ENCODE peak calls at places on chromosomes 7 and 10, in four cellular contexts. One of them, this sample, is unnamed.

GRCh38 chr10:119427263-119427864 is 115.2 kb downstream of the RGS10 start:
- DNase-seq in AG04450: no peak
- DNase-seq in activated gamma-delta T cell treated with Interleukin-2 at 50 U/mL for 16 hours: no peak
- DNase-seq in activated CD8-positive, alpha-beta memory T cell treated with anti-CD3 and anti-CD28 coated beads for 24 hours: no peak
- DNase-seq in this sample: no peak

GRCh38 chr7:26443761-26444160 is 152.1 kb downstream of the SNX10 start:
- DNase-seq in AG04450: no peak
- DNase-seq in activated gamma-delta T cell treated with Interleukin-2 at 50 U/mL for 16 hours: no peak
- DNase-seq in activated CD8-positive, alpha-beta memory T cell treated with anti-CD3 and anti-CD28 coated beads for 24 hours: no peak
- DNase-seq in this sample: no peak

GRCh38 chr10:69974551-69975155 is 78.0 kb upstream of the MACROH2A2 start:
- DNase-seq in AG04450: peak; percentile 67
- DNase-seq in activated gamma-delta T cell treated with Interleukin-2 at 50 U/mL for 16 hours: no peak
- DNase-seq in activated CD8-positive, alpha-beta memory T cell treated with anti-CD3 and anti-CD28 coated beads for 24 hours: no peak
- DNase-seq in this sample: no peak

GRCh38 chr7:961546-962400 is 7.3 kb upstream of the ADAP1 start:
- DNase-seq in AG04450: no peak
- DNase-seq in activated gamma-delta T cell treated with Interleukin-2 at 50 U/mL for 16 hours: no peak
- DNase-seq in activated CD8-positive, alpha-beta memory T cell treated with anti-CD3 and anti-CD28 coated beads for 24 hours: no peak
- DNase-seq in this sample: no peak

GRCh38 chr7:155644971-155645509 is 579 bp downstream of the RBM33 start:
- DNase-seq in AG04450: no peak
- DNase-seq in activated gamma-delta T cell treated with Interleukin-2 at 50 U/mL for 16 hours: peak; percentile 36
- DNase-seq in activated CD8-positive, alpha-beta memory T cell treated with anti-CD3 and anti-CD28 coated beads for 24 hours: peak; percentile 80
- DNase-seq in this sample: no peak

GRCh38 chr10:11685787-11686218 is 56.4 kb upstream of the ECHDC3 start:
- DNase-seq in AG04450: no peak
- DNase-seq in activated gamma-delta T cell treated with Interleukin-2 at 50 U/mL for 16 hours: peak; percentile 47
- DNase-seq in activated CD8-positive, alpha-beta memory T cell treated with anti-CD3 and anti-CD28 coated beads for 24 hours: no peak
- DNase-seq in this sample: no peak

GRCh38 chr10:128540806-128541739 is 414.9 kb upstream of the MKI67 start:
- DNase-seq in AG04450: no peak
- DNase-seq in activated gamma-delta T cell treated with Interleukin-2 at 50 U/mL for 16 hours: no peak
- DNase-seq in activated CD8-positive, alpha-beta memory T cell treated with anti-CD3 and anti-CD28 coated beads for 24 hours: no peak
- DNase-seq in this sample: no peak

GRCh38 chr10:651700-652099 is 37.8 kb downstream of the DIP2C start:
- DNase-seq in AG04450: no peak
- DNase-seq in activated gamma-delta T cell treated with Interleukin-2 at 50 U/mL for 16 hours: no peak
- DNase-seq in activated CD8-positive, alpha-beta memory T cell treated with anti-CD3 and anti-CD28 coated beads for 24 hours: no peak
- DNase-seq in this sample: no peak

GRCh38 chr10:35940067-35940989 is 298.2 kb upstream of the FZD8 start:
- DNase-seq in AG04450: peak; percentile 13
- DNase-seq in activated gamma-delta T cell treated with Interleukin-2 at 50 U/mL for 16 hours: no peak
- DNase-seq in activated CD8-positive, alpha-beta memory T cell treated with anti-CD3 and anti-CD28 coated beads for 24 hours: no peak
- DNase-seq in this sample: no peak

GRCh38 chr7:126727930-126728331 is 524.8 kb downstream of the GRM8 start:
- DNase-seq in AG04450: no peak
- DNase-seq in activated gamma-delta T cell treated with Interleukin-2 at 50 U/mL for 16 hours: no peak
- DNase-seq in activated CD8-positive, alpha-beta memory T cell treated with anti-CD3 and anti-CD28 coated beads for 24 hours: no peak
- DNase-seq in this sample: no peak

GRCh38 chr7:44465490-44465889 is 25.0 kb downstream of the NUDCD3 start:
- DNase-seq in AG04450: no peak
- DNase-seq in activated gamma-delta T cell treated with Interleukin-2 at 50 U/mL for 16 hours: no peak
- DNase-seq in activated CD8-positive, alpha-beta memory T cell treated with anti-CD3 and anti-CD28 coated beads for 24 hours: no peak
- DNase-seq in this sample: no peak